ENCODE peak calls at places on chromosomes 16 and 17, in five cellular contexts. K is kidney epithelial cell, V is NCI-H2081, R is HEK293T, U is omental fat pad. G is an unnamed sample.

GRCh38 chr16:11201498-11202259 is 54.3 kb downstream of the SOCS1 start:
- DNase-seq in R (no peak), U (no peak), V (no peak), K (peak), G (no peak)

GRCh38 chr16:88345943-88346560 is 36.7 kb upstream of the ZNF469 start:
- DNase-seq in R (no peak), V (no peak), K (no peak), U (no peak), G (no peak)

GRCh38 chr16:3579776-3580175 is 2.6 kb upstream of the NLRC3 start:
- DNase-seq in R (no peak), V (no peak), U (no peak), K (no peak), G (no peak)

GRCh38 chr16:1701216-1701878 is 4.6 kb upstream of the MAPK8IP3 start:
- DNase-seq in R (no peak), K (no peak), U (no peak), V (no peak), G (no peak)

GRCh38 chr17:7177210-7177953 is 1.8 kb downstream of the ASGR1 start:
- DNase-seq in V (peak), U (peak), R (peak), K (no peak), G (peak)

GRCh38 chr16:30030841-30031413 is at the start of gene TLCD3B:
- DNase-seq in V (no peak), K (no peak), R (no peak), U (no peak), G (no peak)

GRCh38 chr17:66348605-66349165 is 46.3 kb downstream of the PRKCA start:
- DNase-seq in K (peak), R (peak), V (peak), U (no peak), G (peak)

GRCh38 chr16:84725481-84726078 is 25.8 kb downstream of the USP10 start:
- DNase-seq in K (no peak), V (no peak), U (no peak), R (no peak), G (no peak)

GRCh38 chr16:86556576-86556975 is 1.5 kb upstream of the MTHFSD start:
- DNase-seq in V (no peak), U (no peak), K (no peak), R (no peak), G (no peak)

GRCh38 chr17:61490540-61490975 is 38.3 kb downstream of the TBX4 start:
- DNase-seq in K (no peak), R (no peak), U (no peak), V (no peak), G (no peak)

GRCh38 chr17:74485841-74486240 is 19.4 kb downstream of the CD300A start:
- DNase-seq in R (no peak), U (no peak), K (no peak), V (no peak), G (no peak)

GRCh38 chr16:67805718-67806427 is 487 bp downstream of the RANBP10 start:
- DNase-seq in R (no peak), U (peak), V (no peak), K (no peak), G (peak)

GRCh38 chr17:17041018-17041521 is 1.2 kb upstream of the MPRIP start:
- DNase-seq in K (no peak), R (no peak), U (no peak), V (peak), G (peak)

GRCh38 chr17:65092262-65092661 is 35.7 kb upstream of the GNA13 start:
- DNase-seq in V (no peak), K (no peak), U (no peak), R (no peak), G (no peak)

GRCh38 chr16:11094838-11095565 is 150.6 kb downstream of the CLEC16A start:
- DNase-seq in V (no peak), U (no peak), K (no peak), R (no peak), G (no peak)

GRCh38 chr17:19579867-19580565 is 46.4 kb downstream of the SLC47A1 start:
- DNase-seq in R (no peak), K (no peak), V (no peak), U (no peak), G (no peak)

GRCh38 chr16:10935491-10935890 is 6.8 kb downstream of the DEXI start:
- DNase-seq in U (no peak), R (no peak), V (no peak), K (no peak), G (no peak)

GRCh38 chr17:6560496-6560895 is 4.1 kb upstream of the PITPNM3 start:
- DNase-seq in R (no peak), V (no peak), K (no peak), U (no peak), G (no peak)

GRCh38 chr16:52533296-52533695 is 13.6 kb downstream of the TOX3 start:
- DNase-seq in V (no peak), K (no peak), U (no peak), R (no peak), G (no peak)

GRCh38 chr16:81277681-81278080 is 37.1 kb upstream of the GAN start:
- DNase-seq in K (peak), R (no peak), U (no peak), V (no peak), G (peak)

GRCh38 chr17:39576187-39576586 is 31.5 kb downstream of the NEUROD2 start:
- DNase-seq in R (peak), V (no peak), K (no peak), U (no peak), G (no peak)

GRCh38 chr17:63035695-63036094 is 69.7 kb downstream of the TANC2 start:
- DNase-seq in V (no peak), R (no peak), U (no peak), K (no peak), G (no peak)

G was measured in left colon.